ENCODE peak calls at places on chromosome 19, in seven cellular contexts. One of them, this sample, is unnamed.

GRCh38 chr19:18488838-18489626 is 32.8 kb downstream of the ELL start:
- DNase-seq in HEK293T: peak
- DNase-seq in cardiac fibroblast: no peak
- DNase-seq in left ventricle myocardium inferior: no peak
- DNase-seq in ovary: peak
- DNase-seq in activated CD4-positive, alpha-beta T cell treated with anti-CD3 and anti-CD28 coated beads, Interleukin-2, amount 50 U/mL, for 1 hour: no peak
- DNase-seq in GF-D8: no peak
- DNase-seq in this sample: no peak

GRCh38 chr19:50432658-50433057 is at the start of gene MYBPC2:
- DNase-seq in HEK293T: no peak
- DNase-seq in cardiac fibroblast: no peak
- DNase-seq in left ventricle myocardium inferior: no peak
- DNase-seq in ovary: peak
- DNase-seq in activated CD4-positive, alpha-beta T cell treated with anti-CD3 and anti-CD28 coated beads, Interleukin-2, amount 50 U/mL, for 1 hour: no peak
- DNase-seq in GF-D8: no peak
- DNase-seq in this sample: no peak

GRCh38 chr19:35851213-35852028 is 883 bp downstream of the NPHS1 start:
- DNase-seq in HEK293T: peak
- DNase-seq in cardiac fibroblast: no peak
- DNase-seq in left ventricle myocardium inferior: no peak
- DNase-seq in ovary: no peak
- DNase-seq in activated CD4-positive, alpha-beta T cell treated with anti-CD3 and anti-CD28 coated beads, Interleukin-2, amount 50 U/mL, for 1 hour: no peak
- DNase-seq in GF-D8: no peak
- DNase-seq in this sample: no peak

GRCh38 chr19:15479391-15480345 is at the start of gene PGLYRP2:
- DNase-seq in HEK293T: no peak
- DNase-seq in cardiac fibroblast: no peak
- DNase-seq in left ventricle myocardium inferior: no peak
- DNase-seq in ovary: no peak
- DNase-seq in activated CD4-positive, alpha-beta T cell treated with anti-CD3 and anti-CD28 coated beads, Interleukin-2, amount 50 U/mL, for 1 hour: no peak
- DNase-seq in GF-D8: peak
- DNase-seq in this sample: no peak

GRCh38 chr19:8110931-8111330 is 38.5 kb downstream of the FBN3 start:
- DNase-seq in HEK293T: no peak
- DNase-seq in cardiac fibroblast: no peak
- DNase-seq in left ventricle myocardium inferior: no peak
- DNase-seq in ovary: no peak
- DNase-seq in activated CD4-positive, alpha-beta T cell treated with anti-CD3 and anti-CD28 coated beads, Interleukin-2, amount 50 U/mL, for 1 hour: no peak
- DNase-seq in GF-D8: no peak
- DNase-seq in this sample: no peak

GRCh38 chr19:574658-575526 is 2.5 kb downstream of the BSG start:
- DNase-seq in HEK293T: no peak
- DNase-seq in cardiac fibroblast: peak
- DNase-seq in left ventricle myocardium inferior: peak
- DNase-seq in ovary: peak
- DNase-seq in activated CD4-positive, alpha-beta T cell treated with anti-CD3 and anti-CD28 coated beads, Interleukin-2, amount 50 U/mL, for 1 hour: no peak
- DNase-seq in GF-D8: no peak
- DNase-seq in this sample: peak

GRCh38 chr19:18612051-18612771 is 459 bp upstream of the TMEM59L start:
- DNase-seq in HEK293T: no peak
- DNase-seq in cardiac fibroblast: no peak
- DNase-seq in left ventricle myocardium inferior: no peak
- DNase-seq in ovary: no peak
- DNase-seq in activated CD4-positive, alpha-beta T cell treated with anti-CD3 and anti-CD28 coated beads, Interleukin-2, amount 50 U/mL, for 1 hour: no peak
- DNase-seq in GF-D8: no peak
- DNase-seq in this sample: no peak

GRCh38 chr19:50275577-50276368 is 53.4 kb downstream of the KCNC3 start:
- DNase-seq in HEK293T: no peak
- DNase-seq in cardiac fibroblast: no peak
- DNase-seq in left ventricle myocardium inferior: no peak
- DNase-seq in ovary: no peak
- DNase-seq in activated CD4-positive, alpha-beta T cell treated with anti-CD3 and anti-CD28 coated beads, Interleukin-2, amount 50 U/mL, for 1 hour: no peak
- DNase-seq in GF-D8: no peak
- DNase-seq in this sample: no peak

GRCh38 chr19:49065905-49066512 is 1.4 kb upstream of the NTF4 start:
- DNase-seq in HEK293T: no peak
- DNase-seq in cardiac fibroblast: no peak
- DNase-seq in left ventricle myocardium inferior: no peak
- DNase-seq in ovary: no peak
- DNase-seq in activated CD4-positive, alpha-beta T cell treated with anti-CD3 and anti-CD28 coated beads, Interleukin-2, amount 50 U/mL, for 1 hour: no peak
- DNase-seq in GF-D8: no peak
- DNase-seq in this sample: no peak

GRCh38 chr19:6464070-6464873 is at the start of gene CRB3:
- DNase-seq in HEK293T: no peak
- DNase-seq in cardiac fibroblast: no peak
- DNase-seq in left ventricle myocardium inferior: no peak
- DNase-seq in ovary: peak
- DNase-seq in activated CD4-positive, alpha-beta T cell treated with anti-CD3 and anti-CD28 coated beads, Interleukin-2, amount 50 U/mL, for 1 hour: peak
- DNase-seq in GF-D8: no peak
- DNase-seq in this sample: no peak

GRCh38 chr19:7870571-7871279 is 3.5 kb downstream of the PRR36 start:
- DNase-seq in HEK293T: peak
- DNase-seq in cardiac fibroblast: peak
- DNase-seq in left ventricle myocardium inferior: no peak
- DNase-seq in ovary: peak
- DNase-seq in activated CD4-positive, alpha-beta T cell treated with anti-CD3 and anti-CD28 coated beads, Interleukin-2, amount 50 U/mL, for 1 hour: peak
- DNase-seq in GF-D8: peak
- DNase-seq in this sample: peak

GRCh38 chr19:10503002-10503789 is at the start of gene KEAP1:
- DNase-seq in HEK293T: peak
- DNase-seq in cardiac fibroblast: peak
- DNase-seq in left ventricle myocardium inferior: peak
- DNase-seq in ovary: no peak
- DNase-seq in activated CD4-positive, alpha-beta T cell treated with anti-CD3 and anti-CD28 coated beads, Interleukin-2, amount 50 U/mL, for 1 hour: peak
- DNase-seq in GF-D8: no peak
- DNase-seq in this sample: peak

This sample was measured in KBM-7.